ENCODE peak calls at places on chromosome 1, in seven cellular contexts. M is activated B cell treated with CpG ODN at 0.5 μM for 24 hours, Q is lower lobe of right lung, V is upper lobe of right lung, C is foreskin keratinocyte, R is HFF-Myc, Y is left ventricle myocardium inferior. N is an unnamed sample.
A peak's percentile ranks its signal among the peaks of the same experiment; 100 is the strongest.

GRCh38 chr1:60425528-60425927 is 352.0 kb upstream of the C1orf87 start:
- DNase-seq in M (no peak), Q (no peak), V (no peak), C (no peak), R (peak; percentile 0), Y (no peak), N (no peak)

GRCh38 chr1:157978547-157979403 is 14.7 kb upstream of the KIRREL1 start:
- DNase-seq in M (no peak), Q (no peak), V (peak; percentile 60), C (no peak), R (no peak), Y (no peak), N (no peak)

GRCh38 chr1:230345139-230345885 is 80.8 kb downstream of the PGBD5 start:
- DNase-seq in M (no peak), Q (no peak), V (no peak), C (no peak), R (no peak), Y (no peak), N (no peak)

GRCh38 chr1:151621351-151621750 is 9.5 kb downstream of the SNX27 start:
- DNase-seq in M (no peak), Q (no peak), V (no peak), C (no peak), R (no peak), Y (no peak), N (no peak)

GRCh38 chr1:118204106-118204505 is 19.1 kb upstream of the SPAG17 start:
- DNase-seq in M (no peak), Q (no peak), V (no peak), C (peak; percentile 39), R (peak; percentile 46), Y (no peak), N (no peak)

GRCh38 chr1:154720328-154721301 is 112.6 kb upstream of the ADAR start:
- DNase-seq in M (no peak), Q (no peak), V (no peak), C (no peak), R (no peak), Y (no peak), N (no peak)

GRCh38 chr1:168742386-168742785 is 13.4 kb upstream of the DPT start:
- DNase-seq in M (no peak), Q (no peak), V (no peak), C (no peak), R (no peak), Y (no peak), N (peak; percentile 51)

GRCh38 chr1:220462756-220463155 is 65.2 kb upstream of the MARK1 start:
- DNase-seq in M (no peak), Q (no peak), V (no peak), C (no peak), R (no peak), Y (no peak), N (no peak)

GRCh38 chr1:5927506-5928370 is 64.5 kb downstream of the NPHP4 start:
- DNase-seq in M (no peak), Q (no peak), V (peak; percentile 48), C (no peak), R (no peak), Y (no peak), N (no peak)

GRCh38 chr1:101137144-101138126 is 99.4 kb upstream of the S1PR1 start:
- DNase-seq in M (no peak), Q (no peak), V (no peak), C (no peak), R (no peak), Y (no peak), N (no peak)

DNA sequence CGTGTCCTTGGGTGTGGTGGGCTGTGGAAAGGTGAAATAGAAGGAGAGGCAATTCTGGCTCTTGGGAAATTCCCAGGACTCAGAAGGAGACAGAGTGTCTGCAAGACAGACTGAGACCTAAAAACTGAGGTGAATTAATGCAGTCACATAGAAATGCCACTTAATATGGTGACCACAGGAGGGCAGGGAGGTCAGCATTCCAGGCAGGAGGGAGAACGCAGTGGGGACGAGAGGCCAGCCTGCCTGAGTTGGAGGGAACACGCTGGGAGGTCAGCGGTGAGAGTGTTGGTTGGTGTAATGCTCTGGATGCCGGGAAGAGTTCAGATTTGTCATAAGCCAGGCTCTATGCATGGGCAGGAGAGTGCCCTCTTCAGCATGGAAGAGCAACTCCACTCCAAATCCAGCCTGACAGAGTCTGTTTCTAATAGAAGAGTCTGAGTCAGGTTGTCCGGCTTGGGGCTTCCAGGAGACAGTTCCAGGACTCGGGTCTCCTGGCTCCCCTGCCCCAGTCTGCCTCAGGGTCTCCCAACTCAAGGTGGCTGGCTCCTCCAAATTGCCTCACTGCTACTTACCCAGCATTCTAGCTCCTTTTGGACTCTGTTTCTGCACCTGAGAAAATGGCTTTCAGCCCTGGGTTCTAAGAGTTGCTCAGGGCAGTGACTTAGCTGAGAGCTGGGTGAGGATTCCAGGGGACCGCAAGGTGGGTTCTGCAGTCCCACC is 5.7 kb upstream of the IGFN1 start:
- DNase-seq in M (no peak), Q (no peak), V (no peak), C (peak; percentile 32), R (peak; percentile 81), Y (no peak), N (peak; percentile 77)
- TF ChIP-seq CTCF in M (no peak), Q (peak; percentile 36), V (peak; percentile 25), C (peak; percentile 83), R (peak; percentile 74), Y (peak; percentile 47), N (peak; percentile 88)

GRCh38 chr1:209618291-209618690 is 33.9 kb downstream of the LAMB3 start:
- DNase-seq in M (no peak), Q (no peak), V (peak; percentile 55), C (peak; percentile 8), R (no peak), Y (no peak), N (no peak)
- TF ChIP-seq CTCF in M (no peak), Q (no peak), V (no peak), C (no peak), R (no peak), Y (no peak), N (no peak)

DNA sequence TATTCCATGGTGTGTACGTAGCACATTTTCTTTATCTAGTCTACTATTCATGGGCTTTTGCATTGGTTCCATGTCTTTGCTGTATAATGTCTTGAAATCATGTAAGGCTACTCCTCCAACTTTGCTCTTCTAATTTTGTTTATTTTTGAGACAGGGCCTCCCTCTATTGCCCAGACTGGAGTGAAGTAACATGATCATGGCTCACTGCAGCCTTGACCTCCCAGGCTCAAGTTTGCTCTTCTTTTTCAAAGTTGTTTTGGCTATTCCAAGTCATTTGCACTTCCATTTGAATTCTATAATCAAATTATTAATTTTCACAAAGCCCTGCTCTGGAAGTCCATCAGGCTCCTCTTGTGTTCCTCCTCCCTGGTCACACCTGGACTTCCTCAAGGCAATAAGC is 90.2 kb upstream of the SGIP1 start:
- DNase-seq in M (no peak), Q (no peak), V (no peak), C (no peak), R (no peak), Y (no peak), N (no peak)
- TF ChIP-seq CTCF in M (no peak), Q (no peak), V (no peak), C (peak; percentile 12), R (no peak), Y (no peak), N (no peak)

DNA sequence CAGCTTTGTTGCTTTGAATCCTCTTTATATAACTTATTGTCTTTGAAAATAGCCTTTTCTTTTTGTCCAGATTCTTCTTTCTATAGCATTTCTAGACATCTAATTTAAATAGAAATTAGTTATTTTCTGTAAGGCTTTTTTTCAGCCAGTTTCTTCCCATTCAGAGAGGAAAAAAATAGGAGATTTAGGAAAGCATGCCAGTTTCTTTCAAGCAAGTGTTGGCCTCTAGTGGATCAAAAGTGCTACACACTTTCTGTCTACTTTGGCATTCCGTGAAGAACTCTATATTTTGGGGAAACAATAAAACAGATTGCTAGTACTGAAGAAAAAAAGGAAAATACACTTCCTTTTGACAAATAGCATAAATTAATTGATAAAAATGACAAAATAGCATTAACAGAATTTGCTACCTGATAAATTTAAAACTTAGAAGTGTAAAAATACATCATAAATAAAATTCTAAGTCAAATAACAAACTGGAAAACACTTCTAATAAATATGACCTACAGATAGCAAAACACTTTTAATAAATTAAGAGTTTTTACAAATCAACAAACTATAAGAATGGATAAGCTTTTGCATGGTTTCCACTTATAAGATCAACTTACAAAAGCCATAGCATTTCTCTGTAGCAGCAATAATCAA is 13.1 kb upstream of the EXO1 start:
- DNase-seq in M (no peak), Q (no peak), V (no peak), C (no peak), R (no peak), Y (no peak), N (no peak)
- TF ChIP-seq CTCF in M (no peak), Q (peak; percentile 49), V (peak; percentile 53), C (peak; percentile 88), R (peak; percentile 71), Y (peak; percentile 55), N (peak; percentile 61)

GRCh38 chr1:53369034-53369750 is 41.3 kb upstream of the LRP8 start:
- DNase-seq in M (peak; percentile 14), Q (no peak), V (peak; percentile 54), C (no peak), R (no peak), Y (no peak), N (no peak)

GRCh38 chr1:53368314-53369033 is 40.6 kb upstream of the LRP8 start:
- DNase-seq in M (peak; percentile 14), Q (no peak), V (peak; percentile 61), C (no peak), R (no peak), Y (peak; percentile 42), N (no peak)

GRCh38 chr1:53367503-53368313 is 39.8 kb upstream of the LRP8 start:
- DNase-seq in M (peak; percentile 24), Q (no peak), V (peak; percentile 53), C (no peak), R (no peak), Y (no peak), N (no peak)

GRCh38 chr1:53365405-53366063 is 37.7 kb upstream of the LRP8 start:
- DNase-seq in M (peak; percentile 14), Q (peak; percentile 64), V (peak; percentile 77), C (no peak), R (no peak), Y (no peak), N (no peak)

DNA sequence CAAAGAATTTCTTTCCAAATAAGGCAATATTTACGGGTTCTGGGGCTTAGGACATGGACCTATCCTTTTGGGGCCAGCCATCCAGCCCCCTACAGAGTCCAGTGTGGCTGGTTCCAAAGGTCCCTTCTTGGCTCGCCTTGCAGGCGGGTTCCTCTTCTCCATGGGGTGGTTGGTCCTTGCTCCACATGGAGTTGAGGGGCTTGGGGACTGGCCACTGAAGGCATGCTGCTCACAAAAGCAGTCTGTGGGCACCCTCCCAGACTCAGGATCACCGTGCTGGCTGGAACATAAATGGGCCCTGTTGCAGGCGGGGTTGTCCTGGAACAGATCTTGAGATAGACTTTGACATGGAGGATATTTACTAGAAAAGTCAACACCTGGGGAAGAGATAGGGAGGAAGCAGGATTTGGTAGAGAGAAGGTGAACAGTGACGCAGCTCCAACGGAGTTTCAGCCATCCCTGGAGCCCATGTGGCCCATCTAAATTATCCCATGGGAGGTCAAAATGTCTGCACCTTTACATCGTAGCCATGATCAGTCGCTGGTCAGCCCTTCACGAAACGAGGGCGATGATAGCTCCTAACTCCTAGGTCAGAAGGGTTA is 39.1 kb upstream of the LRP8 start:
- DNase-seq in M (peak; percentile 4), Q (no peak), V (peak; percentile 15), C (no peak), R (no peak), Y (no peak), N (no peak)
- TF ChIP-seq CTCF in M (no peak), Q (no peak), V (no peak), C (no peak), R (no peak), Y (no peak), N (no peak)

DNA sequence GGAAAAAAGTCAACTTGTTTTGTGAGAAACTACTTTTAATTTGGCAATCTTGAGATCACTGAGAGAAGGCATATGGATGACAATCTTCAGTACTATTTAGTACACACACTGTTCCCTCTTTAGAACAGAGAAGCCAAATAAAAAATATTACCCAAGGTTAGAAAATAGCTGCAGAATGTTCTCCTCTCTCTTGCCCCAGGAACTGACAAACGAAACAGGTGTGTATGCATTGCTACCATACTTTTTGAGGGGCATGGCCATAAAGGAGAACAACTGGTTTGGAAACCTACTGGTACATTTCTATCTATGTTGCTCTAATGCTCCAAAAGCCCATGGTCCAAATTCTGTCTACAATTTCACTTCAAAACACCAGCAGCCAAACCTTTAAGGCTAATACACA is 5.7 kb downstream of the TOR1AIP2 start:
- DNase-seq in M (no peak), Q (no peak), V (no peak), C (no peak), R (no peak), Y (no peak), N (no peak)
- TF ChIP-seq CTCF in M (no peak), Q (no peak), V (no peak), C (no peak), R (no peak), Y (no peak), N (no peak)

N was measured in D721Med.